ENCODE peak calls at places on chromosomes 7 and 10, in ten cellular contexts. One of them, this sample, is unnamed.

GRCh38 chr10:45443101-45444009 is 69.3 kb downstream of the ALOX5 start:
- DNase-seq in stomach: no peak
- DNase-seq in uterus: no peak
- DNase-seq in right lobe of liver: no peak
- DNase-seq in epithelial cell of proximal tubule: no peak
- DNase-seq in lower leg skin: no peak
- DNase-seq in activated CD8-positive, alpha-beta T cell treated with anti-CD3 and anti-CD28 coated beads for 36 hours: no peak
- DNase-seq in nephron progenitor cell: no peak
- DNase-seq in ovary: no peak
- DNase-seq in left ventricle myocardium inferior: no peak
- DNase-seq in this sample: no peak

GRCh38 chr10:68508090-68508489 is 19.2 kb downstream of the SLC25A16 start:
- DNase-seq in right lobe of liver: no peak
- DNase-seq in ovary: no peak
- DNase-seq in uterus: no peak
- DNase-seq in epithelial cell of proximal tubule: no peak
- DNase-seq in left ventricle myocardium inferior: no peak
- DNase-seq in activated CD8-positive, alpha-beta T cell treated with anti-CD3 and anti-CD28 coated beads for 36 hours: no peak
- DNase-seq in nephron progenitor cell: no peak
- DNase-seq in stomach: no peak
- DNase-seq in lower leg skin: no peak
- DNase-seq in this sample: no peak

GRCh38 chr7:82335927-82336326 is 107.7 kb downstream of the CACNA2D1 start:
- DNase-seq in lower leg skin: peak
- DNase-seq in right lobe of liver: no peak
- DNase-seq in nephron progenitor cell: no peak
- DNase-seq in uterus: no peak
- DNase-seq in epithelial cell of proximal tubule: no peak
- DNase-seq in activated CD8-positive, alpha-beta T cell treated with anti-CD3 and anti-CD28 coated beads for 36 hours: no peak
- DNase-seq in stomach: no peak
- DNase-seq in ovary: no peak
- DNase-seq in left ventricle myocardium inferior: no peak
- DNase-seq in this sample: no peak

GRCh38 chr7:45092931-45093235 is 4.1 kb upstream of the NACAD start:
- DNase-seq in activated CD8-positive, alpha-beta T cell treated with anti-CD3 and anti-CD28 coated beads for 36 hours: no peak
- DNase-seq in uterus: no peak
- DNase-seq in left ventricle myocardium inferior: no peak
- DNase-seq in lower leg skin: no peak
- DNase-seq in right lobe of liver: no peak
- DNase-seq in nephron progenitor cell: no peak
- DNase-seq in epithelial cell of proximal tubule: no peak
- DNase-seq in ovary: no peak
- DNase-seq in stomach: no peak
- DNase-seq in this sample: no peak

GRCh38 chr7:135083005-135083404 is 64.9 kb upstream of the TMEM140 start:
- DNase-seq in stomach: no peak
- DNase-seq in lower leg skin: no peak
- DNase-seq in left ventricle myocardium inferior: no peak
- DNase-seq in epithelial cell of proximal tubule: no peak
- DNase-seq in ovary: no peak
- DNase-seq in uterus: no peak
- DNase-seq in right lobe of liver: no peak
- DNase-seq in activated CD8-positive, alpha-beta T cell treated with anti-CD3 and anti-CD28 coated beads for 36 hours: no peak
- DNase-seq in nephron progenitor cell: no peak
- DNase-seq in this sample: no peak

GRCh38 chr10:129465796-129466702 is 992 bp upstream of the MGMT start:
- DNase-seq in stomach: no peak
- DNase-seq in lower leg skin: no peak
- DNase-seq in nephron progenitor cell: no peak
- DNase-seq in activated CD8-positive, alpha-beta T cell treated with anti-CD3 and anti-CD28 coated beads for 36 hours: peak
- DNase-seq in uterus: no peak
- DNase-seq in ovary: no peak
- DNase-seq in left ventricle myocardium inferior: no peak
- DNase-seq in epithelial cell of proximal tubule: no peak
- DNase-seq in right lobe of liver: no peak
- DNase-seq in this sample: no peak

GRCh38 chr7:145978769-145979168 is 137.8 kb upstream of the CNTNAP2 start:
- DNase-seq in lower leg skin: no peak
- DNase-seq in uterus: no peak
- DNase-seq in ovary: no peak
- DNase-seq in nephron progenitor cell: no peak
- DNase-seq in right lobe of liver: no peak
- DNase-seq in epithelial cell of proximal tubule: no peak
- DNase-seq in stomach: no peak
- DNase-seq in left ventricle myocardium inferior: no peak
- DNase-seq in activated CD8-positive, alpha-beta T cell treated with anti-CD3 and anti-CD28 coated beads for 36 hours: no peak
- DNase-seq in this sample: no peak

GRCh38 chr10:36534471-36535002 is 590.9 kb upstream of the ANKRD30A start:
- DNase-seq in left ventricle myocardium inferior: no peak
- DNase-seq in right lobe of liver: no peak
- DNase-seq in nephron progenitor cell: no peak
- DNase-seq in uterus: no peak
- DNase-seq in lower leg skin: no peak
- DNase-seq in activated CD8-positive, alpha-beta T cell treated with anti-CD3 and anti-CD28 coated beads for 36 hours: peak
- DNase-seq in ovary: no peak
- DNase-seq in stomach: no peak
- DNase-seq in epithelial cell of proximal tubule: peak
- DNase-seq in this sample: peak

GRCh38 chr7:435518-436366 is 83.9 kb downstream of the PDGFA start:
- DNase-seq in epithelial cell of proximal tubule: no peak
- DNase-seq in left ventricle myocardium inferior: peak
- DNase-seq in nephron progenitor cell: no peak
- DNase-seq in activated CD8-positive, alpha-beta T cell treated with anti-CD3 and anti-CD28 coated beads for 36 hours: peak
- DNase-seq in stomach: peak
- DNase-seq in uterus: no peak
- DNase-seq in ovary: no peak
- DNase-seq in right lobe of liver: no peak
- DNase-seq in lower leg skin: peak
- DNase-seq in this sample: no peak

GRCh38 chr10:7945469-7946187 is 108.9 kb upstream of the GATA3 start:
- DNase-seq in nephron progenitor cell: no peak
- DNase-seq in right lobe of liver: no peak
- DNase-seq in ovary: no peak
- DNase-seq in left ventricle myocardium inferior: no peak
- DNase-seq in stomach: no peak
- DNase-seq in epithelial cell of proximal tubule: no peak
- DNase-seq in uterus: no peak
- DNase-seq in activated CD8-positive, alpha-beta T cell treated with anti-CD3 and anti-CD28 coated beads for 36 hours: no peak
- DNase-seq in lower leg skin: no peak
- DNase-seq in this sample: no peak

GRCh38 chr7:46571996-46572395 is 650.9 kb upstream of the IGFBP3 start:
- DNase-seq in activated CD8-positive, alpha-beta T cell treated with anti-CD3 and anti-CD28 coated beads for 36 hours: no peak
- DNase-seq in epithelial cell of proximal tubule: no peak
- DNase-seq in nephron progenitor cell: no peak
- DNase-seq in stomach: no peak
- DNase-seq in right lobe of liver: no peak
- DNase-seq in left ventricle myocardium inferior: no peak
- DNase-seq in uterus: no peak
- DNase-seq in lower leg skin: no peak
- DNase-seq in ovary: no peak
- DNase-seq in this sample: no peak

GRCh38 chr10:15238553-15239335 is 70.3 kb upstream of the NMT2 start:
- DNase-seq in stomach: no peak
- DNase-seq in epithelial cell of proximal tubule: no peak
- DNase-seq in ovary: no peak
- DNase-seq in activated CD8-positive, alpha-beta T cell treated with anti-CD3 and anti-CD28 coated beads for 36 hours: peak
- DNase-seq in lower leg skin: no peak
- DNase-seq in nephron progenitor cell: no peak
- DNase-seq in left ventricle myocardium inferior: no peak
- DNase-seq in right lobe of liver: no peak
- DNase-seq in uterus: no peak
- DNase-seq in this sample: no peak

GRCh38 chr7:27745064-27745583 is 5.2 kb downstream of the TAX1BP1 start:
- DNase-seq in uterus: no peak
- DNase-seq in epithelial cell of proximal tubule: peak
- DNase-seq in lower leg skin: no peak
- DNase-seq in activated CD8-positive, alpha-beta T cell treated with anti-CD3 and anti-CD28 coated beads for 36 hours: no peak
- DNase-seq in ovary: peak
- DNase-seq in nephron progenitor cell: peak
- DNase-seq in right lobe of liver: no peak
- DNase-seq in stomach: no peak
- DNase-seq in left ventricle myocardium inferior: no peak
- DNase-seq in this sample: no peak

GRCh38 chr7:77702451-77703219 is 6.4 kb downstream of the RSBN1L start:
- DNase-seq in uterus: no peak
- DNase-seq in epithelial cell of proximal tubule: no peak
- DNase-seq in nephron progenitor cell: no peak
- DNase-seq in right lobe of liver: no peak
- DNase-seq in lower leg skin: no peak
- DNase-seq in activated CD8-positive, alpha-beta T cell treated with anti-CD3 and anti-CD28 coated beads for 36 hours: no peak
- DNase-seq in ovary: no peak
- DNase-seq in stomach: no peak
- DNase-seq in left ventricle myocardium inferior: no peak
- DNase-seq in this sample: no peak

GRCh38 chr10:48798486-48799254 is 114.0 kb downstream of the WDFY4 start:
- DNase-seq in epithelial cell of proximal tubule: no peak
- DNase-seq in stomach: no peak
- DNase-seq in activated CD8-positive, alpha-beta T cell treated with anti-CD3 and anti-CD28 coated beads for 36 hours: no peak
- DNase-seq in left ventricle myocardium inferior: no peak
- DNase-seq in ovary: no peak
- DNase-seq in right lobe of liver: no peak
- DNase-seq in uterus: no peak
- DNase-seq in lower leg skin: no peak
- DNase-seq in nephron progenitor cell: no peak
- DNase-seq in this sample: no peak

GRCh38 chr7:6640246-6640721 is 3.2 kb downstream of the ZNF316 start:
- DNase-seq in epithelial cell of proximal tubule: no peak
- DNase-seq in left ventricle myocardium inferior: peak
- DNase-seq in uterus: peak
- DNase-seq in right lobe of liver: no peak
- DNase-seq in lower leg skin: no peak
- DNase-seq in nephron progenitor cell: peak
- DNase-seq in stomach: no peak
- DNase-seq in ovary: no peak
- DNase-seq in activated CD8-positive, alpha-beta T cell treated with anti-CD3 and anti-CD28 coated beads for 36 hours: peak
- DNase-seq in this sample: no peak

GRCh38 chr10:132023092-132023811 is 41.5 kb upstream of the BNIP3 start:
- DNase-seq in ovary: peak
- DNase-seq in right lobe of liver: peak
- DNase-seq in uterus: peak
- DNase-seq in nephron progenitor cell: peak
- DNase-seq in epithelial cell of proximal tubule: no peak
- DNase-seq in left ventricle myocardium inferior: peak
- DNase-seq in stomach: peak
- DNase-seq in lower leg skin: peak
- DNase-seq in activated CD8-positive, alpha-beta T cell treated with anti-CD3 and anti-CD28 coated beads for 36 hours: peak
- DNase-seq in this sample: peak
- TF ChIP-seq CTCF in ovary: peak
- TF ChIP-seq CTCF in right lobe of liver: peak
- TF ChIP-seq CTCF in uterus: peak
- TF ChIP-seq CTCF in nephron progenitor cell: peak
- TF ChIP-seq CTCF in epithelial cell of proximal tubule: peak
- TF ChIP-seq CTCF in left ventricle myocardium inferior: peak
- TF ChIP-seq CTCF in stomach: no peak
- TF ChIP-seq CTCF in lower leg skin: peak
- TF ChIP-seq CTCF in activated CD8-positive, alpha-beta T cell treated with anti-CD3 and anti-CD28 coated beads for 36 hours: peak
- TF ChIP-seq CTCF in this sample: peak

GRCh38 chr7:33982425-33982786 is 77.1 kb downstream of the BMPER start:
- DNase-seq in ovary: no peak
- DNase-seq in right lobe of liver: no peak
- DNase-seq in uterus: no peak
- DNase-seq in left ventricle myocardium inferior: no peak
- DNase-seq in lower leg skin: no peak
- DNase-seq in stomach: no peak
- DNase-seq in activated CD8-positive, alpha-beta T cell treated with anti-CD3 and anti-CD28 coated beads for 36 hours: no peak
- DNase-seq in epithelial cell of proximal tubule: no peak
- DNase-seq in nephron progenitor cell: no peak
- DNase-seq in this sample: no peak
- TF ChIP-seq CTCF in ovary: peak
- TF ChIP-seq CTCF in right lobe of liver: peak
- TF ChIP-seq CTCF in uterus: no peak
- TF ChIP-seq CTCF in left ventricle myocardium inferior: no peak
- TF ChIP-seq CTCF in lower leg skin: no peak
- TF ChIP-seq CTCF in stomach: no peak
- TF ChIP-seq CTCF in activated CD8-positive, alpha-beta T cell treated with anti-CD3 and anti-CD28 coated beads for 36 hours: no peak
- TF ChIP-seq CTCF in epithelial cell of proximal tubule: peak
- TF ChIP-seq CTCF in nephron progenitor cell: no peak
- TF ChIP-seq CTCF in this sample: no peak

DNA sequence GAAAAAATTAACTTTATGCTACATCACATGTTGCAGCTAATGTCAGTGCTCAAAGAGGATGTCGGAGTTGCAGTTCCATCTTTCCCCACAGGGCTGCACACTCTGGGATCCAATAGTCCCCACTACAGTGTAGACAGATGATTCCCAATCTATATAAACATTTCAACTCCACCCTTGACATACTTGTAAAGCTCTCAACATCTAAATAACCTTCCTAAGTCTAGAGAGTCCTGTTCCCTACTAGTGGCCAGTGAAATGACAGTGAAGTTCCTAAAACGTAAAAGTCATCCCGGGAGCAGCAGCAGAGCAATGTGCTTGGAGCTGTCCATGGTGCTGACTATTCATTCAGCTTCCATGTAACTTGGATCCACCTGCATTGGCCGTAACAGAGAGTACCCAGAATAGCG is 145.1 kb downstream of the GRM8 start:
- DNase-seq in lower leg skin: peak
- DNase-seq in uterus: no peak
- DNase-seq in activated CD8-positive, alpha-beta T cell treated with anti-CD3 and anti-CD28 coated beads for 36 hours: peak
- DNase-seq in right lobe of liver: peak
- DNase-seq in left ventricle myocardium inferior: no peak
- DNase-seq in stomach: peak
- DNase-seq in epithelial cell of proximal tubule: peak
- DNase-seq in nephron progenitor cell: peak
- DNase-seq in ovary: no peak
- DNase-seq in this sample: no peak
- TF ChIP-seq CTCF in lower leg skin: no peak
- TF ChIP-seq CTCF in uterus: no peak
- TF ChIP-seq CTCF in activated CD8-positive, alpha-beta T cell treated with anti-CD3 and anti-CD28 coated beads for 36 hours: peak
- TF ChIP-seq CTCF in right lobe of liver: peak
- TF ChIP-seq CTCF in left ventricle myocardium inferior: peak
- TF ChIP-seq CTCF in stomach: no peak
- TF ChIP-seq CTCF in epithelial cell of proximal tubule: peak
- TF ChIP-seq CTCF in nephron progenitor cell: peak
- TF ChIP-seq CTCF in ovary: no peak
- TF ChIP-seq CTCF in this sample: no peak

DNA sequence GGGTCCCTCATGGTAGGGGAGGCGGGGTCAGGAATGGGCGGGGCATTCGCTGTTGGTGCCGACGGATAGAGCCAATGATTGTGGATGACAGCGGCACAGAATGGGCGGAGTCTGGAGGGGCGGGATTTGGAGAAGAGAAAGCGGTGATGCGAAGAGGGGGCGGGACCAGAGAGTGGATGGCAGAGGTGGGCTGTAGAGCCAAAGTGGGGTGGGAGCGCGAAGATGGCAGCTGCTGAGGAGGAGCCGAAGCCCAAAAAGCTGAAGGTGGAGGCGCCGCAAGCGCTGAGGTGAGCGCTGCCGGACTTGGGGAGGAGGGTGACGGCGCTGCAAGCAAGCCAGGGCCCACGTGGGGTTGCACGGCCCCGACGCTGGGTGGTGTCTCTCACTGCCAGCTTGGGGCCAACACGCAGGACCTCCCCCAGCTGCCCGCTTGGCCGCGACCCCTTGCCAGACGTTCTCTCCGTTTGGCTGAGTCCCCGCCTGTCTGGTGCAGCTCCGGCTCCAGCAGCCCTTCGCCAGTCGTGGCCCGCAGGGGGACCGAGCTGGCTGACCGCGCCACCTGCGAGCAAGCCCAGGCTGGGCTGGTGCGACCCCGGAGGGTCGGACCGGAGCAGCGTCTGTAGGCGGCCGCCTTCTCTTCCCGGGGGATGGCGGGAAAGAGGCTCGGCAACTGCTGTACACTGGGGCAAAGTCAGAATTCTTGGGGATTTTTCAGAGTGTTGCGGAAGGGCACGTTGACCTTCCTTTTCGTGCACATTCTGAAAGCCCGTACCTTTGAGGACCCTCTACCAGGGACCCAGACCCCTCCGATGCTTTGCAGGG is at the start of gene ADK:
- DNase-seq in ovary: peak
- DNase-seq in left ventricle myocardium inferior: peak
- DNase-seq in epithelial cell of proximal tubule: peak
- DNase-seq in uterus: peak
- DNase-seq in activated CD8-positive, alpha-beta T cell treated with anti-CD3 and anti-CD28 coated beads for 36 hours: peak
- DNase-seq in stomach: peak
- DNase-seq in nephron progenitor cell: peak
- DNase-seq in right lobe of liver: peak
- DNase-seq in lower leg skin: peak
- DNase-seq in this sample: peak
- TF ChIP-seq CTCF in ovary: peak
- TF ChIP-seq CTCF in left ventricle myocardium inferior: peak
- TF ChIP-seq CTCF in epithelial cell of proximal tubule: no peak
- TF ChIP-seq CTCF in uterus: peak
- TF ChIP-seq CTCF in activated CD8-positive, alpha-beta T cell treated with anti-CD3 and anti-CD28 coated beads for 36 hours: peak
- TF ChIP-seq CTCF in stomach: no peak
- TF ChIP-seq CTCF in nephron progenitor cell: peak
- TF ChIP-seq CTCF in right lobe of liver: no peak
- TF ChIP-seq CTCF in lower leg skin: no peak
- TF ChIP-seq CTCF in this sample: peak

This sample was measured in CD14-positive monocyte.